ENCODE peak calls at places on chromosomes 3 and 15, in eight cellular contexts. D is K562, B is stomach, E is HCT116, L is breast epithelium, I is endothelial cell of umbilical vein, R is transverse colon, Z is vagina. O is an unnamed sample.

GRCh38 chr3:136258199-136258598 is 8.1 kb downstream of the PCCB start:
- DNase-seq in D (no peak), B (no peak), E (no peak), L (no peak), I (no peak), R (no peak), Z (peak), O (no peak)

GRCh38 chr3:41033956-41034519 is 165.3 kb upstream of the CTNNB1 start:
- DNase-seq in D (no peak), B (no peak), E (no peak), L (no peak), I (no peak), R (no peak), Z (no peak), O (no peak)

GRCh38 chr3:8416965-8417364 is 84.7 kb upstream of the LMCD1 start:
- DNase-seq in D (peak), B (peak), E (peak), L (no peak), I (peak), R (peak), Z (no peak), O (no peak)

GRCh38 chr3:72171946-72172345 is 387.0 kb upstream of the PROK2 start:
- DNase-seq in D (no peak), B (no peak), E (no peak), L (no peak), I (no peak), R (no peak), Z (no peak), O (no peak)

GRCh38 chr3:67526246-67526645 is 128.2 kb downstream of the SUCLG2 start:
- DNase-seq in D (no peak), B (no peak), E (no peak), L (no peak), I (no peak), R (no peak), Z (no peak), O (no peak)

GRCh38 chr3:193773266-193774183 is 180.5 kb downstream of the OPA1 start:
- DNase-seq in D (no peak), B (no peak), E (no peak), L (no peak), I (no peak), R (no peak), Z (peak), O (no peak)

GRCh38 chr3:135567223-135567622 is 398.3 kb upstream of the PPP2R3A start:
- DNase-seq in D (no peak), B (no peak), E (no peak), L (no peak), I (no peak), R (no peak), Z (no peak), O (no peak)

GRCh38 chr3:122777563-122777962 is 16.1 kb downstream of the HSPBAP1 start:
- DNase-seq in D (no peak), B (no peak), E (no peak), L (no peak), I (no peak), R (no peak), Z (no peak), O (no peak)

GRCh38 chr3:104886220-104886995 is 480.3 kb upstream of the ALCAM start:
- DNase-seq in D (no peak), B (no peak), E (no peak), L (no peak), I (no peak), R (no peak), Z (no peak), O (no peak)

GRCh38 chr3:179446501-179446900 is 4.8 kb downstream of the GNB4 start:
- DNase-seq in D (no peak), B (no peak), E (peak), L (no peak), I (peak), R (no peak), Z (no peak), O (no peak)

GRCh38 chr3:184952671-184953070 is 140.7 kb downstream of the VPS8 start:
- DNase-seq in D (no peak), B (no peak), E (no peak), L (no peak), I (no peak), R (no peak), Z (no peak), O (no peak)

GRCh38 chr15:32886441-32886840 is 168.6 kb downstream of the GREM1 start:
- DNase-seq in D (no peak), B (no peak), E (no peak), L (no peak), I (no peak), R (no peak), Z (no peak), O (no peak)

GRCh38 chr15:82117296-82117695 is 71.5 kb upstream of the MEX3B start:
- DNase-seq in D (no peak), B (no peak), E (no peak), L (no peak), I (no peak), R (no peak), Z (no peak), O (no peak)

GRCh38 chr15:79872358-79873017 is 24.3 kb downstream of the MTHFS start:
- DNase-seq in D (no peak), B (no peak), E (no peak), L (no peak), I (no peak), R (no peak), Z (no peak), O (no peak)

GRCh38 chr15:63338170-63338569 is 43.5 kb downstream of the CA12 start:
- DNase-seq in D (no peak), B (no peak), E (no peak), L (no peak), I (no peak), R (no peak), Z (no peak), O (no peak)

GRCh38 chr15:92811514-92811913 is 88.6 kb upstream of the CHD2 start:
- DNase-seq in D (no peak), B (no peak), E (no peak), L (peak), I (no peak), R (peak), Z (no peak), O (no peak)

GRCh38 chr15:100276519-100276918 is 65.3 kb downstream of the ADAMTS17 start:
- DNase-seq in D (no peak), B (no peak), E (no peak), L (no peak), I (no peak), R (no peak), Z (peak), O (no peak)

GRCh38 chr3:192845196-192845855 is 72.3 kb downstream of the MB21D2 start:
- DNase-seq in D (no peak), B (no peak), E (no peak), L (no peak), I (no peak), R (no peak), Z (no peak), O (no peak)

GRCh38 chr15:29126821-29127461 is 142.7 kb downstream of the NSMCE3 start:
- DNase-seq in D (peak), B (no peak), E (no peak), L (no peak), I (no peak), R (no peak), Z (no peak), O (peak)

GRCh38 chr3:136925425-136926190 is 32.2 kb upstream of the IL20RB start:
- DNase-seq in D (no peak), B (no peak), E (no peak), L (no peak), I (no peak), R (no peak), Z (no peak), O (no peak)

GRCh38 chr15:29226431-29227216 is 43.0 kb downstream of the NSMCE3 start:
- DNase-seq in D (no peak), B (no peak), E (no peak), L (no peak), I (no peak), R (no peak), Z (no peak), O (no peak)

GRCh38 chr3:18442743-18443669 is 17.9 kb upstream of the SATB1 start:
- DNase-seq in D (no peak), B (no peak), E (no peak), L (no peak), I (no peak), R (no peak), Z (no peak), O (no peak)

GRCh38 chr15:44804303-44805046 is 68.1 kb downstream of the TRIM69 start:
- DNase-seq in D (no peak), B (no peak), E (no peak), L (no peak), I (peak), R (no peak), Z (no peak), O (no peak)

GRCh38 chr3:172974969-172975368 is 166.1 kb downstream of the SPATA16 start:
- DNase-seq in D (no peak), B (no peak), E (no peak), L (no peak), I (no peak), R (no peak), Z (no peak), O (no peak)

GRCh38 chr15:50224606-50225005 is 40.9 kb downstream of the HDC start:
- DNase-seq in D (no peak), B (no peak), E (no peak), L (no peak), I (no peak), R (no peak), Z (no peak), O (no peak)

GRCh38 chr3:48194446-48195071 is 6.3 kb upstream of the CDC25A start:
- DNase-seq in D (peak), B (peak), E (peak), L (peak), I (peak), R (peak), Z (no peak), O (no peak)

GRCh38 chr3:463793-464192 is 267.2 kb downstream of the CHL1 start:
- DNase-seq in D (no peak), B (no peak), E (no peak), L (no peak), I (no peak), R (no peak), Z (no peak), O (no peak)

GRCh38 chr3:128080323-128080898 is 28.2 kb downstream of the SEC61A1 start:
- DNase-seq in D (peak), B (no peak), E (no peak), L (no peak), I (no peak), R (no peak), Z (no peak), O (no peak)

GRCh38 chr3:105798381-105798934 is 70.4 kb downstream of the CBLB start:
- DNase-seq in D (no peak), B (no peak), E (no peak), L (no peak), I (no peak), R (no peak), Z (no peak), O (no peak)

GRCh38 chr3:135516143-135516542 is 449.4 kb upstream of the PPP2R3A start:
- DNase-seq in D (peak), B (no peak), E (peak), L (no peak), I (no peak), R (no peak), Z (no peak), O (no peak)

GRCh38 chr15:33309602-33310276 is 1.0 kb upstream of the RYR3 start:
- DNase-seq in D (no peak), B (no peak), E (no peak), L (no peak), I (no peak), R (no peak), Z (no peak), O (peak)

GRCh38 chr15:89360294-89360971 is 25.8 kb upstream of the POLG start:
- DNase-seq in D (no peak), B (no peak), E (no peak), L (no peak), I (no peak), R (no peak), Z (no peak), O (no peak)

GRCh38 chr15:31024330-31024729 is 32.9 kb upstream of the MTMR10 start:
- DNase-seq in D (no peak), B (no peak), E (peak), L (peak), I (peak), R (no peak), Z (no peak), O (no peak)

GRCh38 chr15:52060511-52060910 is 41.5 kb downstream of the MAPK6 start:
- DNase-seq in D (no peak), B (no peak), E (no peak), L (no peak), I (no peak), R (no peak), Z (no peak), O (no peak)

GRCh38 chr3:123028233-123028828 is 768 bp upstream of the SEMA5B start:
- DNase-seq in D (peak), B (no peak), E (peak), L (no peak), I (peak), R (peak), Z (no peak), O (peak)

GRCh38 chr3:124138148-124138547 is 146.2 kb upstream of the ROPN1 start:
- DNase-seq in D (no peak), B (no peak), E (no peak), L (no peak), I (no peak), R (no peak), Z (no peak), O (no peak)

GRCh38 chr15:58551764-58552504 is 120.1 kb downstream of the LIPC start:
- DNase-seq in D (peak), B (peak), E (no peak), L (peak), I (peak), R (peak), Z (peak), O (no peak)

GRCh38 chr3:158711886-158712285 is 20.4 kb downstream of the RARRES1 start:
- DNase-seq in D (no peak), B (no peak), E (no peak), L (no peak), I (peak), R (no peak), Z (no peak), O (no peak)

GRCh38 chr3:70861855-70862254 is 549.4 kb upstream of the MDFIC2 start:
- DNase-seq in D (no peak), B (no peak), E (no peak), L (no peak), I (no peak), R (no peak), Z (no peak), O (no peak)

GRCh38 chr3:170980399-170980798 is 46.1 kb downstream of the SLC2A2 start:
- DNase-seq in D (no peak), B (no peak), E (no peak), L (no peak), I (no peak), R (no peak), Z (no peak), O (no peak)

DNA sequence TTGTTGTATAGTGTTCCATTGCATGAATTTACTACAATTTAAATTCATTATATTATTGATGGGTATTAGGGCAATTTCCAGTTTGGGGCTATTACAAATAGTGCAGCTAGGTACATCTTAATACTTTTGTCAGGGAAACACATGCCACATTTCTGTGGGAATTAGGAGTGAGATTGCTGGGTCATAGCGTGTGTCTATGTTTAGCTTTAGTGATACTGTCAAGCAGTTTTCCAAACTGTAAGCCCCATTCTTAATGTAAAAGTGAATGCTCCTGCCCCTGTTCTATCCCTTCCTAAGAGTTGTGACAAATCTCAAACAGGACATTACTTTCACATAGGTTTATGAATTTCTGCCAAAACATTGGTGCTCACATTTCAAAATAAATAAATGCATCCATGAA is 184.5 kb upstream of the ANKRD28 start:
- DNase-seq in D (no peak), B (no peak), E (no peak), L (no peak), I (no peak), R (no peak), Z (no peak), O (no peak)
- H3K27ac ChIP-seq in D (no peak), B (no peak), E (no peak), L (no peak), I (no peak), R (no peak), Z (peak), O (no peak)

GRCh38 chr3:139571744-139572143 is 32.2 kb upstream of the RBP1 start:
- DNase-seq in D (no peak), B (no peak), E (no peak), L (no peak), I (no peak), R (no peak), Z (no peak), O (no peak)
- TF ChIP-seq POLR2A in D (no peak), B (no peak), E (no peak), L (no peak), I (no peak), R (no peak), Z (no peak), O (no peak)

DNA sequence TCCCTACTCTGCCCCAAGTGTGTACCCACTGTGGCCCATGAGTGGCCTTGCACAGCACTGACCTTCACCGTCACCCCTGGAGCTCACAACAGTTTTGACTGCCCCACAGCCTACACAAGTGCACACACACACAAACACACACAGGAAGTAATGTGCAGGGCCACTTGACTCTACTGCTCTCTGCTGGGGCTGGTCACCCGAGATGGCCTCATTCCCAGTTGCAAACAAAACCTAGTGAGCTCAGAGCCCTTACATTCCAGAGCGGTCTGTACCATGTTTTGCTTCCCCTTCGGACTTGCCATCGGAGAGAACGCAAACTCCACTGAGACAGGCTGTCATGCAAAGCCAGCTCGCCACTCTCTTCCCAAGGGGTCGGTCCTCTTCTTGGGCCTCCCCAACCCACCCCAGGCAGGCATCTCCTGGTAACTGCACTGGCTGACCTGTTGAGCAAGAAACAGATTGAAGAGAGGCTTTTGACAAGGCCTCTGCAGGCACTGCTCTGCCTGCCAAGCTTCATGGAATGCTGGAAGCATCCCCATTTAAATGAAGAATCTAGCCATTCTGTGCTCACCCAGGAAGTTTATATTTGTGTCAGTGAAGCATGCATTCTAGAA is 232.0 kb upstream of the IGF1R start:
- DNase-seq in D (no peak), B (no peak), E (no peak), L (no peak), I (no peak), R (no peak), Z (no peak), O (no peak)
- TF ChIP-seq POLR2AphosphoS5 in D (no peak), B (no peak), E (no peak), L (no peak), I (no peak), R (no peak), Z (no peak), O (no peak)

DNA sequence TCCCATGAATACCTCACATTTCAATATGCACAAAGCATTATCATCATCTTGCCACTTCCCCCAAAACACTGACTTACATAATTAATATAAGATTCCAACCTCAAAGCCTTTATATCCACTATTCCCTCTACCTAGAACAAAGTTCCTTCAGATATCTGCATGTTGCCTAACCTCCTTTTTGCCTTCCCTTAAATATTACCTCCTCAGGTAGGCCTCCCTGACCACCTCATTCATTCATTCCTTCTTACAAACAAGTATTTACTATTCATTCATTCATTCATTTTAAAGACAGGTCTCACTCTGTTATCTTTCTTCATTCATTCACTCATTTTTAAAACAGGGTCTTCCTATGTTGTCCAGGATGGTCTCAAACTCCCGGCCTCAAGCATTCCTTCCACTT is 18.6 kb downstream of the DYNC1LI1 start:
- DNase-seq in D (no peak), B (no peak), E (no peak), L (no peak), I (no peak), R (no peak), Z (no peak), O (no peak)
- H3K27ac ChIP-seq in D (no peak), B (no peak), E (no peak), L (no peak), I (no peak), R (no peak), Z (no peak), O (no peak)

DNA sequence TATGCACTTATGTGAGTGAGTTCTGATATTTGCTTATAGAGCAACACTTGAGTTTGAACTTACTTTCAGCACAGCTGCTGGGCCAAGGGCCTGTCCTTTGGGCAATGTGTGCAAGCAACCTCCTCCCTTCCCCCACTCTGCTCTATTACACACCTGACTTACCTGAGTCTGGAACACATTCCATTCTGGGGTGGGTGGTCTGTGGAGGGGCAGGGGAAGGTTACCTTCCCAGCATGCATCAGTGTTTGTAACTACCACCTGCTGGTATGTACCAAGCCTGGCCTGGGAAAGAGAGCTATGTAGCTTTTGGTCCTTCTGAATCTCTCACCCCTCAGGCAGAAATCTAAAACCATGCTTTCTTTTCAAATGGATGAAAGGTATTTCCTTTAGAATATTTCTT is 103.0 kb downstream of the ISL2 start:
- DNase-seq in D (no peak), B (no peak), E (no peak), L (no peak), I (no peak), R (no peak), Z (no peak), O (no peak)
- TF ChIP-seq POLR2A in D (no peak), B (no peak), E (no peak), L (no peak), I (no peak), R (no peak), Z (no peak), O (no peak)